ENCODE peak calls at places on chromosomes 11 and 22, in seven cellular contexts. N is NCI-H524; K is stimulated activated CD4-positive, alpha-beta T cell treated with anti-CD3 and anti-CD28 coated beads, Interleukin-4, amount 100 ng/mL, for 48 hours; E is DMS153; R is adrenal gland; D is glomerular endothelial cell; P is body of pancreas. A is an unnamed sample.
A peak's percentile ranks its signal among the peaks of the same experiment; 100 is the strongest.

GRCh38 chr11:44444770-44445321 is 120.6 kb upstream of the CD82 start:
- DNase-seq in N (no peak), K (no peak), E (no peak), R (no peak), D (no peak), P (no peak), A (no peak)

GRCh38 chr11:811446-812245 is 1.9 kb downstream of the RPLP2 start:
- DNase-seq in N (no peak), K (no peak), E (no peak), R (no peak), D (no peak), P (no peak), A (no peak)

GRCh38 chr11:69511358-69512015 is 30.0 kb downstream of the LINC01488 start:
- DNase-seq in N (no peak), K (no peak), E (no peak), R (no peak), D (no peak), P (no peak), A (no peak)

GRCh38 chr11:32334822-32335221 is 100.5 kb downstream of the WT1 start:
- DNase-seq in N (no peak), K (peak; percentile 24), E (no peak), R (no peak), D (no peak), P (peak; percentile 12), A (no peak)

GRCh38 chr11:100687032-100687629 is at the start of gene ARHGAP42:
- DNase-seq in N (peak; percentile 40), K (peak; percentile 6), E (no peak), R (peak; percentile 64), D (no peak), P (peak; percentile 58), A (peak; percentile 77)

GRCh38 chr11:122175316-122175715 is 59.3 kb upstream of the BLID start:
- DNase-seq in N (no peak), K (no peak), E (no peak), R (no peak), D (no peak), P (no peak), A (no peak)

GRCh38 chr11:63478896-63479295 is 12.1 kb downstream of the PLAAT5 start:
- DNase-seq in N (peak; percentile 63), K (peak; percentile 14), E (peak; percentile 61), R (peak; percentile 66), D (peak; percentile 27), P (peak; percentile 61), A (peak; percentile 54)

GRCh38 chr11:42025404-42025803 is 566.0 kb upstream of the LRRC4C start:
- DNase-seq in N (no peak), K (no peak), E (no peak), R (no peak), D (no peak), P (no peak), A (no peak)

GRCh38 chr11:45334410-45334809 is 48.3 kb upstream of the SYT13 start:
- DNase-seq in N (no peak), K (no peak), E (no peak), R (no peak), D (no peak), P (no peak), A (no peak)

GRCh38 chr22:38706101-38706884 is 549 bp downstream of the GTPBP1 start:
- DNase-seq in N (peak; percentile 49), K (peak; percentile 23), E (no peak), R (peak; percentile 67), D (no peak), P (peak; percentile 51), A (peak; percentile 53)

GRCh38 chr11:128501576-128502549 is 85.5 kb downstream of the ETS1 start:
- DNase-seq in N (no peak), K (no peak), E (no peak), R (peak; percentile 47), D (peak; percentile 87), P (peak; percentile 68), A (no peak)

GRCh38 chr11:79262221-79262620 is 178.6 kb downstream of the TENM4 start:
- DNase-seq in N (no peak), K (no peak), E (no peak), R (no peak), D (no peak), P (no peak), A (no peak)

GRCh38 chr22:36463783-36464184 is 17.7 kb downstream of the TXN2 start:
- DNase-seq in N (no peak), K (no peak), E (no peak), R (peak; percentile 61), D (no peak), P (no peak), A (no peak)

GRCh38 chr11:77340501-77340900 is 39.0 kb upstream of the GDPD4 start:
- DNase-seq in N (no peak), K (no peak), E (no peak), R (no peak), D (no peak), P (no peak), A (no peak)

GRCh38 chr22:37377927-37378326 is 49.4 kb downstream of the ELFN2 start:
- DNase-seq in N (no peak), K (no peak), E (no peak), R (no peak), D (no peak), P (no peak), A (no peak)

GRCh38 chr22:20428496-20429253 is 8.9 kb downstream of the SCARF2 start:
- DNase-seq in N (no peak), K (no peak), E (no peak), R (no peak), D (no peak), P (no peak), A (no peak)

GRCh38 chr11:131687291-131688055 is 317.1 kb downstream of the NTM start:
- DNase-seq in N (no peak), K (no peak), E (no peak), R (no peak), D (no peak), P (no peak), A (no peak)

GRCh38 chr11:76233196-76233921 is 27.1 kb upstream of the WNT11 start:
- DNase-seq in N (no peak), K (no peak), E (no peak), R (peak; percentile 30), D (no peak), P (no peak), A (no peak)

GRCh38 chr11:11022126-11022730 is 164.4 kb upstream of the ZBED5 start:
- DNase-seq in N (peak; percentile 21), K (no peak), E (no peak), R (peak; percentile 31), D (no peak), P (no peak), A (no peak)

GRCh38 chr11:72812604-72812967 is 1.6 kb upstream of the ATG16L2 start:
- DNase-seq in N (no peak), K (no peak), E (peak; percentile 72), R (no peak), D (no peak), P (no peak), A (no peak)

GRCh38 chr11:44357734-44358133 is 47.8 kb upstream of the ALX4 start:
- DNase-seq in N (no peak), K (no peak), E (no peak), R (no peak), D (no peak), P (no peak), A (no peak)

GRCh38 chr22:28791841-28792490 is 8.4 kb downstream of the XBP1 start:
- DNase-seq in N (peak; percentile 22), K (no peak), E (no peak), R (no peak), D (no peak), P (no peak), A (no peak)

GRCh38 chr22:41048791-41049717 is 43.3 kb upstream of the EP300 start:
- DNase-seq in N (peak; percentile 92), K (no peak), E (peak; percentile 37), R (peak; percentile 83), D (no peak), P (peak; percentile 62), A (peak; percentile 28)

GRCh38 chr22:17774928-17775675 is 833 bp upstream of the BID start:
- DNase-seq in N (no peak), K (no peak), E (no peak), R (no peak), D (no peak), P (no peak), A (no peak)

GRCh38 chr11:117554601-117555333 is 227.1 kb downstream of the CEP164 start:
- DNase-seq in N (no peak), K (no peak), E (no peak), R (no peak), D (no peak), P (no peak), A (no peak)

GRCh38 chr11:6418958-6419611 is at the start of gene APBB1:
- DNase-seq in N (peak; percentile 68), K (peak; percentile 62), E (no peak), R (peak; percentile 65), D (no peak), P (peak; percentile 74), A (peak; percentile 52)

GRCh38 chr11:123206671-123207421 is 11.8 kb upstream of the CLMP start:
- DNase-seq in N (no peak), K (no peak), E (no peak), R (no peak), D (no peak), P (no peak), A (no peak)

GRCh38 chr11:35814720-35815305 is 129.0 kb upstream of the LDLRAD3 start:
- DNase-seq in N (peak; percentile 50), K (no peak), E (no peak), R (peak; percentile 17), D (no peak), P (no peak), A (no peak)

GRCh38 chr22:30423296-30423958 is 2.1 kb upstream of the MTFP1 start:
- DNase-seq in N (peak; percentile 49), K (peak; percentile 49), E (no peak), R (no peak), D (no peak), P (peak; percentile 63), A (no peak)

GRCh38 chr22:32532819-32533128 is 58.2 kb downstream of the FBXO7 start:
- DNase-seq in N (no peak), K (no peak), E (no peak), R (no peak), D (no peak), P (no peak), A (no peak)

GRCh38 chr11:2673871-2674471 is 25.8 kb downstream of the KCNQ1OT1 start:
- DNase-seq in N (no peak), K (no peak), E (no peak), R (peak; percentile 58), D (no peak), P (peak; percentile 8), A (no peak)

GRCh38 chr11:134584001-134584561 is 172.0 kb upstream of the B3GAT1 start:
- DNase-seq in N (no peak), K (no peak), E (no peak), R (peak; percentile 23), D (no peak), P (no peak), A (peak; percentile 75)